ENCODE peak calls at places on chromosomes 1 and 21, in ten cellular contexts. F is glutamatergic neuron; X is HFF-Myc; D is hepatic stellate cell; U is DMS 273 treated with DMSO at 0.1 percent for 48 hours; O is NAMALWA; Y is activated naive CD4-positive, alpha-beta T cell; S is activated CD4-positive, alpha-beta T cell treated with anti-CD3 and anti-CD28 coated beads for 36 hours; V is G401; N is KG1. H is an unnamed sample.

GRCh38 chr21:36209626-36210171 is 53.1 kb downstream of the DOP1B start:
- DNase-seq in D (no peak), Y (no peak), N (no peak), S (peak), F (no peak), U (no peak), X (peak), V (peak), O (peak), H (peak)

GRCh38 chr1:17201201-17202021 is 3.5 kb upstream of the PADI1 start:
- DNase-seq in U (no peak), O (no peak), X (no peak), N (no peak), S (peak), Y (no peak), F (no peak), D (no peak), V (no peak), H (peak)

GRCh38 chr1:228323401-228323800 is 83.2 kb downstream of the TRIM11 start:
- DNase-seq in X (no peak), N (no peak), O (no peak), Y (no peak), S (no peak), F (no peak), D (no peak), V (no peak), U (no peak), H (no peak)

GRCh38 chr1:46520063-46520911 is 30.7 kb downstream of the DMBX1 start:
- DNase-seq in V (no peak), U (no peak), F (no peak), N (no peak), S (no peak), X (no peak), O (no peak), D (peak), Y (no peak), H (peak)

GRCh38 chr1:173527151-173527826 is 50.2 kb downstream of the PRDX6 start:
- DNase-seq in Y (no peak), X (no peak), O (no peak), S (no peak), D (no peak), N (no peak), F (no peak), V (peak), U (no peak), H (no peak)

GRCh38 chr1:39666772-39667171 is 5.1 kb downstream of the NT5C1A start:
- DNase-seq in Y (no peak), S (peak), U (no peak), D (no peak), N (no peak), F (no peak), O (no peak), X (no peak), V (no peak), H (no peak)

GRCh38 chr1:72100766-72101165 is 181.6 kb downstream of the NEGR1 start:
- DNase-seq in D (no peak), O (no peak), U (no peak), F (no peak), V (no peak), S (no peak), Y (no peak), N (no peak), X (no peak), H (no peak)

GRCh38 chr1:33349778-33350610 is 29.1 kb upstream of the A3GALT2 start:
- DNase-seq in U (peak), X (no peak), V (peak), N (peak), D (peak), S (peak), Y (peak), F (peak), O (peak), H (peak)

GRCh38 chr1:27372022-27372807 is 2.4 kb downstream of the FCN3 start:
- DNase-seq in U (no peak), S (no peak), Y (no peak), F (no peak), O (no peak), V (no peak), N (no peak), X (no peak), D (no peak), H (no peak)

GRCh38 chr1:152596986-152597385 is 3.0 kb upstream of the LCE3C start:
- DNase-seq in V (no peak), S (no peak), Y (no peak), N (no peak), X (no peak), U (no peak), O (no peak), D (no peak), F (no peak), H (no peak)

GRCh38 chr21:15999741-16000140 is 270.0 kb downstream of the USP25 start:
- DNase-seq in N (no peak), V (no peak), D (no peak), U (no peak), O (no peak), S (no peak), F (no peak), Y (no peak), X (no peak), H (no peak)

GRCh38 chr1:231040800-231041704 is 998 bp upstream of the FAM89A start:
- DNase-seq in Y (no peak), U (no peak), O (no peak), F (no peak), V (no peak), N (no peak), S (no peak), D (peak), X (no peak), H (no peak)

GRCh38 chr21:29105218-29105617 is 25.2 kb upstream of the MAP3K7CL start:
- DNase-seq in O (no peak), X (no peak), Y (no peak), V (no peak), N (no peak), U (no peak), S (no peak), D (peak), F (no peak), H (no peak)

GRCh38 chr1:202107801-202108731 is 14.7 kb upstream of the GPR37L1 start:
- DNase-seq in U (no peak), V (no peak), N (no peak), D (no peak), Y (no peak), X (no peak), O (no peak), S (no peak), F (no peak), H (no peak)